ENCODE peak calls at places on chromosome 1, in seven cellular contexts. One of them, this sample, is unnamed.

GRCh38 chr1:24393892-24394291 is 19.7 kb downstream of the STPG1 start:
- DNase-seq in HCT116: no peak
- DNase-seq in HepG2: no peak
- DNase-seq in K562: no peak
- DNase-seq in SK-N-SH: no peak
- DNase-seq in GM12878: no peak
- DNase-seq in H1: no peak
- DNase-seq in this sample: no peak

GRCh38 chr1:42957229-42957879 is 1.3 kb downstream of the SLC2A1 start:
- DNase-seq in HepG2: no peak
- DNase-seq in K562: peak; percentile 40
- DNase-seq in SK-N-SH: no peak
- DNase-seq in GM12878: no peak
- DNase-seq in HCT116: no peak
- DNase-seq in H1: no peak
- DNase-seq in this sample: no peak

GRCh38 chr1:5254131-5254725 is 599.8 kb downstream of the AJAP1 start:
- DNase-seq in SK-N-SH: no peak
- DNase-seq in HCT116: no peak
- DNase-seq in H1: no peak
- DNase-seq in HepG2: no peak
- DNase-seq in GM12878: no peak
- DNase-seq in K562: no peak
- DNase-seq in this sample: no peak

GRCh38 chr1:64320899-64321624 is 117.6 kb downstream of the UBE2U start:
- DNase-seq in H1: no peak
- DNase-seq in SK-N-SH: no peak
- DNase-seq in HCT116: no peak
- DNase-seq in HepG2: no peak
- DNase-seq in K562: no peak
- DNase-seq in GM12878: no peak
- DNase-seq in this sample: no peak

GRCh38 chr1:177092001-177092400 is 72.5 kb downstream of the ASTN1 start:
- DNase-seq in K562: no peak
- DNase-seq in HepG2: no peak
- DNase-seq in H1: no peak
- DNase-seq in HCT116: no peak
- DNase-seq in GM12878: no peak
- DNase-seq in SK-N-SH: no peak
- DNase-seq in this sample: no peak

GRCh38 chr1:36160949-36161485 is 5.1 kb downstream of the MAP7D1 start:
- DNase-seq in H1: no peak
- DNase-seq in SK-N-SH: peak; percentile 86
- DNase-seq in HCT116: no peak
- DNase-seq in GM12878: no peak
- DNase-seq in HepG2: no peak
- DNase-seq in K562: peak; percentile 72
- DNase-seq in this sample: no peak

GRCh38 chr1:230101556-230101955 is 34.5 kb downstream of the GALNT2 start:
- DNase-seq in HepG2: no peak
- DNase-seq in SK-N-SH: no peak
- DNase-seq in H1: no peak
- DNase-seq in HCT116: no peak
- DNase-seq in K562: no peak
- DNase-seq in GM12878: no peak
- DNase-seq in this sample: no peak

GRCh38 chr1:159197767-159198557 is 6.7 kb upstream of the ACKR1 start:
- DNase-seq in K562: peak; percentile 56
- DNase-seq in SK-N-SH: peak; percentile 80
- DNase-seq in GM12878: no peak
- DNase-seq in HCT116: peak; percentile 57
- DNase-seq in H1: no peak
- DNase-seq in HepG2: peak; percentile 46
- DNase-seq in this sample: peak; percentile 48

GRCh38 chr1:208387908-208388756 is 143.9 kb upstream of the PLXNA2 start:
- DNase-seq in GM12878: no peak
- DNase-seq in SK-N-SH: no peak
- DNase-seq in HCT116: no peak
- DNase-seq in H1: no peak
- DNase-seq in HepG2: no peak
- DNase-seq in K562: no peak
- DNase-seq in this sample: no peak

GRCh38 chr1:236156512-236157208 is 14.3 kb downstream of the GPR137B start:
- DNase-seq in SK-N-SH: no peak
- DNase-seq in HCT116: no peak
- DNase-seq in GM12878: peak; percentile 99
- DNase-seq in H1: no peak
- DNase-seq in HepG2: no peak
- DNase-seq in K562: no peak
- DNase-seq in this sample: no peak

GRCh38 chr1:15953791-15954201 is 22.1 kb downstream of the ZBTB17 start:
- DNase-seq in H1: no peak
- DNase-seq in HCT116: no peak
- DNase-seq in HepG2: no peak
- DNase-seq in K562: no peak
- DNase-seq in GM12878: no peak
- DNase-seq in SK-N-SH: peak; percentile 79
- DNase-seq in this sample: no peak
- H3K27ac ChIP-seq in H1: no peak overlapping the region
- H3K27ac ChIP-seq in HCT116: no peak overlapping the region
- H3K27ac ChIP-seq in HepG2: no peak overlapping the region
- H3K27ac ChIP-seq in K562: peak overlapping the region; percentile 97
- H3K27ac ChIP-seq in GM12878: no peak overlapping the region
- H3K27ac ChIP-seq in SK-N-SH: peak overlapping the region; percentile 93
- H3K27ac ChIP-seq in this sample: peak overlapping the region; percentile 11

GRCh38 chr1:34398205-34398915 is 221.7 kb downstream of the C1orf94 start:
- DNase-seq in SK-N-SH: no peak
- DNase-seq in GM12878: no peak
- DNase-seq in HCT116: no peak
- DNase-seq in HepG2: no peak
- DNase-seq in K562: no peak
- DNase-seq in H1: no peak
- DNase-seq in this sample: no peak
- TF ChIP-seq SIN3A in SK-N-SH: no peak
- TF ChIP-seq SIN3A in GM12878: no peak
- TF ChIP-seq SIN3A in HCT116: no peak
- TF ChIP-seq SIN3A in HepG2: no peak
- TF ChIP-seq SIN3A in K562: no peak
- TF ChIP-seq SIN3A in H1: no peak
- TF ChIP-seq SIN3A in this sample: no peak

GRCh38 chr1:167408355-167408754 is 110.0 kb downstream of the CD247 start:
- DNase-seq in H1: no peak
- DNase-seq in SK-N-SH: no peak
- DNase-seq in HepG2: no peak
- DNase-seq in GM12878: no peak
- DNase-seq in HCT116: no peak
- DNase-seq in K562: no peak
- DNase-seq in this sample: no peak
- TF ChIP-seq CTCF in H1: no peak
- TF ChIP-seq CTCF in SK-N-SH: no peak
- TF ChIP-seq CTCF in HepG2: no peak
- TF ChIP-seq CTCF in GM12878: no peak
- TF ChIP-seq CTCF in HCT116: no peak
- TF ChIP-seq CTCF in K562: no peak
- TF ChIP-seq CTCF in this sample: no peak

DNA sequence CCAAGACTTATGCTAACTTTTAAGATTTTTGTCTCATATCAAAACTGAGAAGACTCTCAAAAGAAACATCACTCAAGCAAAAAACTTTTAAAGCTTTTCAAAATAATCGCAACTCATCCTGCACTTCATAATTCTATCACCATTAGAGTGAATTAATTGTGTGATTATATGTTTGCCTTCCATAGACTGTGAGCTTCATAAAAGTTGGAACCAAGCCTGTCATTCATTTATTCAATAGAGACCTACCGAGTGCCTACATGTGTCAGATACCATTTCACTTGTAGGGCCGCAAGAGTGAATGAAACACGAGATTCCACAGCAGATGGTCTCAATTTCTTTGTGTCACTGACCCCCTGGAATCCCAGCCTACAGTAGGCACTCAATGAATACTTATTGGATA is 106.4 kb downstream of the RHOU start:
- DNase-seq in SK-N-SH: no peak
- DNase-seq in HepG2: no peak
- DNase-seq in K562: no peak
- DNase-seq in H1: no peak
- DNase-seq in GM12878: no peak
- DNase-seq in HCT116: no peak
- DNase-seq in this sample: no peak
- H3K27ac ChIP-seq in SK-N-SH: peak overlapping the region; percentile 32
- H3K27ac ChIP-seq in HepG2: peak overlapping the region; percentile 16
- H3K27ac ChIP-seq in K562: no peak overlapping the region
- H3K27ac ChIP-seq in H1: no peak overlapping the region
- H3K27ac ChIP-seq in GM12878: no peak overlapping the region
- H3K27ac ChIP-seq in HCT116: no peak overlapping the region
- H3K27ac ChIP-seq in this sample: no peak overlapping the region

GRCh38 chr1:40133122-40133665 is 28.0 kb upstream of the RLF start:
- DNase-seq in HepG2: no peak
- DNase-seq in HCT116: no peak
- DNase-seq in SK-N-SH: peak; percentile 18
- DNase-seq in H1: no peak
- DNase-seq in GM12878: no peak
- DNase-seq in K562: no peak
- DNase-seq in this sample: no peak
- TF ChIP-seq SIN3A in HepG2: no peak
- TF ChIP-seq SIN3A in HCT116: no peak
- TF ChIP-seq SIN3A in SK-N-SH: no peak
- TF ChIP-seq SIN3A in H1: no peak
- TF ChIP-seq SIN3A in GM12878: no peak
- TF ChIP-seq SIN3A in K562: no peak
- TF ChIP-seq SIN3A in this sample: no peak

This sample was measured in Panc1.